ENCODE peak calls at places on chromosomes 2 and 18, in ten cellular contexts. One of them, this sample, is unnamed.

GRCh38 chr2:181673178-181673577 is 7.1 kb downstream of the NEUROD1 start:
- DNase-seq in tibial nerve: no peak
- DNase-seq in sigmoid colon: no peak
- DNase-seq in A549: no peak
- DNase-seq in suprapubic skin: no peak
- DNase-seq in ovary: no peak
- DNase-seq in stomach: no peak
- DNase-seq in SK-N-SH: no peak
- DNase-seq in upper lobe of left lung: no peak
- DNase-seq in transverse colon: no peak
- DNase-seq in this sample: no peak

GRCh38 chr18:50060822-50061221 is 134.1 kb downstream of the MYO5B start:
- DNase-seq in ovary: no peak
- DNase-seq in tibial nerve: no peak
- DNase-seq in upper lobe of left lung: no peak
- DNase-seq in stomach: no peak
- DNase-seq in SK-N-SH: no peak
- DNase-seq in A549: no peak
- DNase-seq in suprapubic skin: no peak
- DNase-seq in sigmoid colon: no peak
- DNase-seq in transverse colon: no peak
- DNase-seq in this sample: no peak

GRCh38 chr2:145851730-145852129 is 1331.8 kb upstream of the ZEB2 start:
- DNase-seq in stomach: no peak
- DNase-seq in A549: no peak
- DNase-seq in transverse colon: no peak
- DNase-seq in suprapubic skin: no peak
- DNase-seq in upper lobe of left lung: no peak
- DNase-seq in tibial nerve: no peak
- DNase-seq in sigmoid colon: no peak
- DNase-seq in SK-N-SH: no peak
- DNase-seq in ovary: no peak
- DNase-seq in this sample: no peak

GRCh38 chr2:226578373-226578772 is 221.2 kb downstream of the IRS1 start:
- DNase-seq in stomach: no peak
- DNase-seq in tibial nerve: no peak
- DNase-seq in A549: no peak
- DNase-seq in upper lobe of left lung: no peak
- DNase-seq in transverse colon: no peak
- DNase-seq in SK-N-SH: no peak
- DNase-seq in sigmoid colon: no peak
- DNase-seq in suprapubic skin: no peak
- DNase-seq in ovary: no peak
- DNase-seq in this sample: no peak

GRCh38 chr2:72913531-72914225 is 3.6 kb upstream of the EMX1 start:
- DNase-seq in sigmoid colon: peak
- DNase-seq in stomach: peak
- DNase-seq in upper lobe of left lung: no peak
- DNase-seq in A549: peak
- DNase-seq in suprapubic skin: no peak
- DNase-seq in ovary: no peak
- DNase-seq in tibial nerve: no peak
- DNase-seq in SK-N-SH: no peak
- DNase-seq in transverse colon: no peak
- DNase-seq in this sample: no peak

GRCh38 chr18:67483952-67484351 is 32.6 kb downstream of the DSEL start:
- DNase-seq in SK-N-SH: no peak
- DNase-seq in transverse colon: no peak
- DNase-seq in upper lobe of left lung: no peak
- DNase-seq in ovary: no peak
- DNase-seq in stomach: no peak
- DNase-seq in sigmoid colon: no peak
- DNase-seq in tibial nerve: no peak
- DNase-seq in A549: no peak
- DNase-seq in suprapubic skin: no peak
- DNase-seq in this sample: no peak

GRCh38 chr2:61485281-61485680 is 14.4 kb upstream of the USP34 start:
- DNase-seq in suprapubic skin: no peak
- DNase-seq in stomach: no peak
- DNase-seq in sigmoid colon: no peak
- DNase-seq in upper lobe of left lung: no peak
- DNase-seq in ovary: no peak
- DNase-seq in transverse colon: no peak
- DNase-seq in SK-N-SH: no peak
- DNase-seq in A549: no peak
- DNase-seq in tibial nerve: no peak
- DNase-seq in this sample: no peak

GRCh38 chr2:39241588-39241987 is 2.2 kb downstream of the CDKL4 start:
- DNase-seq in suprapubic skin: no peak
- DNase-seq in A549: no peak
- DNase-seq in upper lobe of left lung: no peak
- DNase-seq in tibial nerve: no peak
- DNase-seq in SK-N-SH: no peak
- DNase-seq in stomach: no peak
- DNase-seq in ovary: no peak
- DNase-seq in sigmoid colon: no peak
- DNase-seq in transverse colon: no peak
- DNase-seq in this sample: no peak

GRCh38 chr2:74887445-74887951 is 53.6 kb downstream of the HK2 start:
- DNase-seq in upper lobe of left lung: no peak
- DNase-seq in tibial nerve: no peak
- DNase-seq in A549: no peak
- DNase-seq in suprapubic skin: no peak
- DNase-seq in transverse colon: no peak
- DNase-seq in stomach: no peak
- DNase-seq in ovary: no peak
- DNase-seq in sigmoid colon: no peak
- DNase-seq in SK-N-SH: no peak
- DNase-seq in this sample: no peak

GRCh38 chr2:28389399-28390240 is 3.0 kb upstream of the FOSL2 start:
- DNase-seq in transverse colon: no peak
- DNase-seq in upper lobe of left lung: no peak
- DNase-seq in ovary: no peak
- DNase-seq in tibial nerve: no peak
- DNase-seq in A549: no peak
- DNase-seq in suprapubic skin: no peak
- DNase-seq in stomach: no peak
- DNase-seq in SK-N-SH: peak
- DNase-seq in sigmoid colon: peak
- DNase-seq in this sample: no peak
- TF ChIP-seq CTCF in transverse colon: no peak
- TF ChIP-seq CTCF in upper lobe of left lung: no peak
- TF ChIP-seq CTCF in ovary: no peak
- TF ChIP-seq CTCF in tibial nerve: no peak
- TF ChIP-seq CTCF in A549: peak
- TF ChIP-seq CTCF in suprapubic skin: no peak
- TF ChIP-seq CTCF in stomach: no peak
- TF ChIP-seq CTCF in SK-N-SH: peak
- TF ChIP-seq CTCF in sigmoid colon: no peak
- TF ChIP-seq CTCF in this sample: no peak

DNA sequence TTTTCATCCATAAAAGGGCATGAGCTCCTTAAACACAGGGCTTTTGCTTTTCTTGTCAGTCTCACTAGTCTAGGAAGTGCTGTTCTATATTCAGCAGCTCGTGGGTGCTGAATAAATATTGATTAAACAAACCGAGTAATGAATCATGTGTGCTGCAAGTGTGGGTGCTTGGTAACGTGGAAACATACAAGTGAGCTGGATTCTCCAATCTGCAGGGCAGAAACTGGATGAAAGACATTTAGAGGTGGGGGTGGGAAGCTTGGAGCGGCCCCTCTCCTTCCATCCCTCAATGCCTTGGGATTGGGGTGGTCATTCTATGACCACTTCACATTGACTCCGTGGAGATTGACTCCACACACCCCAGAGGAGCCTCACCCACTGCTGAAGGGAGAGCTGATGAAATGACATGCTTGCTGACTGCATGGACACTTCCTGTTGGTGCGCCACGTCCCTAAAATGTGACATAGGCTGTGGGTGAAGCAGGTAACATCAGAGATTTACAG is 114.5 kb downstream of the DOCK10 start:
- DNase-seq in A549: peak
- DNase-seq in tibial nerve: no peak
- DNase-seq in suprapubic skin: no peak
- DNase-seq in transverse colon: peak
- DNase-seq in stomach: peak
- DNase-seq in sigmoid colon: no peak
- DNase-seq in SK-N-SH: no peak
- DNase-seq in ovary: no peak
- DNase-seq in upper lobe of left lung: no peak
- DNase-seq in this sample: no peak
- TF ChIP-seq EP300 in A549: no peak
- TF ChIP-seq EP300 in tibial nerve: no peak
- TF ChIP-seq EP300 in suprapubic skin: no peak
- TF ChIP-seq EP300 in transverse colon: no peak
- TF ChIP-seq EP300 in stomach: no peak
- TF ChIP-seq EP300 in sigmoid colon: no peak
- TF ChIP-seq EP300 in SK-N-SH: no peak
- TF ChIP-seq EP300 in ovary: no peak
- TF ChIP-seq EP300 in upper lobe of left lung: no peak
- TF ChIP-seq EP300 in this sample: no peak

GRCh38 chr2:10658041-10658913 is 31.5 kb downstream of the NOL10 start:
- DNase-seq in ovary: no peak
- DNase-seq in transverse colon: no peak
- DNase-seq in sigmoid colon: no peak
- DNase-seq in tibial nerve: no peak
- DNase-seq in A549: no peak
- DNase-seq in upper lobe of left lung: no peak
- DNase-seq in SK-N-SH: no peak
- DNase-seq in suprapubic skin: no peak
- DNase-seq in stomach: no peak
- DNase-seq in this sample: no peak

GRCh38 chr2:10655841-10656225 is 33.9 kb downstream of the NOL10 start:
- DNase-seq in suprapubic skin: no peak
- DNase-seq in SK-N-SH: no peak
- DNase-seq in tibial nerve: no peak
- DNase-seq in transverse colon: no peak
- DNase-seq in upper lobe of left lung: no peak
- DNase-seq in ovary: no peak
- DNase-seq in stomach: no peak
- DNase-seq in sigmoid colon: no peak
- DNase-seq in A549: no peak
- DNase-seq in this sample: no peak

GRCh38 chr2:10658914-10659257 is 30.9 kb downstream of the NOL10 start:
- DNase-seq in transverse colon: no peak
- DNase-seq in suprapubic skin: no peak
- DNase-seq in A549: no peak
- DNase-seq in stomach: no peak
- DNase-seq in tibial nerve: no peak
- DNase-seq in sigmoid colon: no peak
- DNase-seq in SK-N-SH: no peak
- DNase-seq in upper lobe of left lung: no peak
- DNase-seq in ovary: no peak
- DNase-seq in this sample: no peak

GRCh38 chr2:10661846-10662245 is 27.9 kb downstream of the NOL10 start:
- DNase-seq in stomach: no peak
- DNase-seq in tibial nerve: no peak
- DNase-seq in sigmoid colon: no peak
- DNase-seq in upper lobe of left lung: no peak
- DNase-seq in SK-N-SH: no peak
- DNase-seq in suprapubic skin: no peak
- DNase-seq in ovary: no peak
- DNase-seq in A549: no peak
- DNase-seq in transverse colon: no peak
- DNase-seq in this sample: no peak

GRCh38 chr2:10659898-10660568 is 29.7 kb downstream of the NOL10 start:
- DNase-seq in transverse colon: peak
- DNase-seq in SK-N-SH: peak
- DNase-seq in tibial nerve: no peak
- DNase-seq in upper lobe of left lung: no peak
- DNase-seq in sigmoid colon: no peak
- DNase-seq in suprapubic skin: no peak
- DNase-seq in A549: peak
- DNase-seq in ovary: no peak
- DNase-seq in stomach: peak
- DNase-seq in this sample: no peak
- TF ChIP-seq CTCF in transverse colon: peak
- TF ChIP-seq CTCF in SK-N-SH: peak
- TF ChIP-seq CTCF in tibial nerve: peak
- TF ChIP-seq CTCF in upper lobe of left lung: peak
- TF ChIP-seq CTCF in sigmoid colon: peak
- TF ChIP-seq CTCF in suprapubic skin: peak
- TF ChIP-seq CTCF in A549: peak
- TF ChIP-seq CTCF in ovary: no peak
- TF ChIP-seq CTCF in stomach: peak
- TF ChIP-seq CTCF in this sample: peak

GRCh38 chr2:229489016-229489415 is 217.9 kb upstream of the PID1 start:
- DNase-seq in suprapubic skin: no peak
- DNase-seq in A549: peak
- DNase-seq in SK-N-SH: peak
- DNase-seq in tibial nerve: no peak
- DNase-seq in ovary: no peak
- DNase-seq in upper lobe of left lung: peak
- DNase-seq in sigmoid colon: no peak
- DNase-seq in stomach: no peak
- DNase-seq in transverse colon: no peak
- DNase-seq in this sample: no peak

GRCh38 chr2:229485782-229486181 is 214.7 kb upstream of the PID1 start:
- DNase-seq in tibial nerve: no peak
- DNase-seq in sigmoid colon: no peak
- DNase-seq in SK-N-SH: no peak
- DNase-seq in upper lobe of left lung: no peak
- DNase-seq in transverse colon: no peak
- DNase-seq in A549: no peak
- DNase-seq in ovary: no peak
- DNase-seq in stomach: no peak
- DNase-seq in suprapubic skin: no peak
- DNase-seq in this sample: no peak

GRCh38 chr2:229490167-229490566 is 219.1 kb upstream of the PID1 start:
- DNase-seq in transverse colon: no peak
- DNase-seq in tibial nerve: no peak
- DNase-seq in suprapubic skin: no peak
- DNase-seq in A549: no peak
- DNase-seq in sigmoid colon: no peak
- DNase-seq in ovary: no peak
- DNase-seq in SK-N-SH: no peak
- DNase-seq in stomach: no peak
- DNase-seq in upper lobe of left lung: no peak
- DNase-seq in this sample: no peak

GRCh38 chr2:229488232-229488631 is 217.1 kb upstream of the PID1 start:
- DNase-seq in SK-N-SH: no peak
- DNase-seq in upper lobe of left lung: no peak
- DNase-seq in tibial nerve: no peak
- DNase-seq in A549: no peak
- DNase-seq in ovary: no peak
- DNase-seq in stomach: no peak
- DNase-seq in suprapubic skin: no peak
- DNase-seq in transverse colon: no peak
- DNase-seq in sigmoid colon: no peak
- DNase-seq in this sample: no peak

DNA sequence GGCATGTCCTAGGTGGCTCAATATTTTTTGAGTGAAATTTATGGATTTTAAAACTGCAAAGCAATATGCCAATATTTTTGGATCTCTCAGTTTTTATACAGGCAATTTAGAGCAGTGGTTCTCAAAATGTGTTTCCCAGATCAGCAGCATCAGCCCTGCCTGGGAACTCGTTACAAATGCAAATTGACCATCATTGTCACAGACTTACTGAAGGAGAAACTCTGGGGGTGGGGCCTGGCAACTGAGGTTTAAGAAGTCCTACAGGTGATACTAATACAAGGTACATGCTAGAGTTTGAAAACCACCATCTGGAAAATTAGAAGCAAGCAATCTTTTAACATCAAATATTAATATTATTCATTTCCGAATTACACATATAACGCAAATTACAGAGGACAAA is 215.6 kb upstream of the PID1 start:
- DNase-seq in suprapubic skin: no peak
- DNase-seq in ovary: no peak
- DNase-seq in SK-N-SH: no peak
- DNase-seq in stomach: no peak
- DNase-seq in sigmoid colon: no peak
- DNase-seq in transverse colon: no peak
- DNase-seq in A549: no peak
- DNase-seq in upper lobe of left lung: no peak
- DNase-seq in tibial nerve: no peak
- DNase-seq in this sample: peak
- TF ChIP-seq EP300 in suprapubic skin: no peak
- TF ChIP-seq EP300 in ovary: no peak
- TF ChIP-seq EP300 in SK-N-SH: no peak
- TF ChIP-seq EP300 in stomach: no peak
- TF ChIP-seq EP300 in sigmoid colon: no peak
- TF ChIP-seq EP300 in transverse colon: no peak
- TF ChIP-seq EP300 in A549: no peak
- TF ChIP-seq EP300 in upper lobe of left lung: no peak
- TF ChIP-seq EP300 in tibial nerve: no peak
- TF ChIP-seq EP300 in this sample: no peak